ENCODE peak calls at places on chromosome 3, in five cellular contexts. E is D341Med, U is H1, B is NCI-H2081, R is cardiac fibroblast. W is an unnamed sample.

GRCh38 chr3:138567403-138567802 is 26.7 kb downstream of the CEP70 start:
- DNase-seq in E (no peak), U (no peak), R (no peak), B (no peak), W (no peak)

GRCh38 chr3:128188326-128188725 is 35.0 kb downstream of the EEFSEC start:
- DNase-seq in B (no peak), R (no peak), U (no peak), E (no peak), W (no peak)

GRCh38 chr3:52873433-52874159 is 23.8 kb downstream of the STIMATE start:
- DNase-seq in R (peak; percentile 64), B (no peak), U (no peak), E (no peak), W (no peak)

GRCh38 chr3:131549340-131549739 is 46.6 kb upstream of the MRPL3 start:
- DNase-seq in B (no peak), U (no peak), E (no peak), R (no peak), W (no peak)

GRCh38 chr3:40086890-40087884 is 222.3 kb upstream of the EIF1B start:
- DNase-seq in B (no peak), R (no peak), U (no peak), E (no peak), W (no peak)

GRCh38 chr3:119184808-119185690 is 11.7 kb downstream of the UPK1B start:
- DNase-seq in R (peak; percentile 68), E (no peak), U (no peak), B (no peak), W (no peak)

GRCh38 chr3:71601811-71602210 is 18.3 kb upstream of the FOXP1 start:
- DNase-seq in E (no peak), U (no peak), R (peak; percentile 35), B (no peak), W (no peak)

GRCh38 chr3:7977245-7978103 is 524.1 kb upstream of the LMCD1 start:
- DNase-seq in R (peak; percentile 26), E (no peak), B (no peak), U (no peak), W (no peak)

GRCh38 chr3:5972586-5972985 is 785.1 kb downstream of the EDEM1 start:
- DNase-seq in R (no peak), B (no peak), U (no peak), E (no peak), W (no peak)

GRCh38 chr3:195410546-195410945 is 32.3 kb downstream of the ACAP2 start:
- DNase-seq in E (no peak), B (no peak), R (no peak), U (no peak), W (no peak)

GRCh38 chr3:186901135-186901734 is 29.1 kb upstream of the ST6GAL1 start:
- DNase-seq in B (no peak), R (peak; percentile 37), E (no peak), U (no peak), W (no peak)

W was measured in iPS DF 6.9.